ENCODE peak calls at places on chromosomes 16 and 17, in seven cellular contexts. I is naive thymus-derived CD8-positive, alpha-beta T cell; Q is prostate gland; F is activated T-cell treated with anti-CD3 and anti-CD28 coated beads for 48 hours; Z is activated CD8-positive, alpha-beta memory T cell treated with anti-CD3 and anti-CD28 coated beads for 24 hours; W is gastrocnemius medialis; M is left ventricle myocardium superior. D is an unnamed sample.

GRCh38 chr17:55144518-55144917 is 120.2 kb upstream of the HLF start:
- DNase-seq in I (no peak), Q (no peak), F (no peak), Z (no peak), W (no peak), M (no peak), D (no peak)

GRCh38 chr16:55842369-55843104 is 9.6 kb upstream of the CES1 start:
- DNase-seq in I (no peak), Q (peak), F (no peak), Z (no peak), W (no peak), M (no peak), D (peak)

GRCh38 chr17:58527306-58527705 is 12.9 kb upstream of the MTMR4 start:
- DNase-seq in I (no peak), Q (no peak), F (no peak), Z (no peak), W (no peak), M (no peak), D (no peak)

GRCh38 chr16:16029431-16030011 is 80.1 kb downstream of the ABCC1 start:
- DNase-seq in I (no peak), Q (no peak), F (no peak), Z (no peak), W (no peak), M (no peak), D (no peak)

GRCh38 chr16:56898847-56899246 is 33.1 kb upstream of the HERPUD1 start:
- DNase-seq in I (no peak), Q (no peak), F (no peak), Z (no peak), W (no peak), M (no peak), D (no peak)

GRCh38 chr16:82943371-82943770 is 316.6 kb downstream of the CDH13 start:
- DNase-seq in I (no peak), Q (no peak), F (no peak), Z (no peak), W (no peak), M (no peak), D (no peak)

GRCh38 chr16:80507538-80507937 is 33.3 kb upstream of the DYNLRB2 start:
- DNase-seq in I (no peak), Q (no peak), F (no peak), Z (no peak), W (peak), M (peak), D (no peak)

GRCh38 chr16:61814716-61815347 is 221.4 kb downstream of the CDH8 start:
- DNase-seq in I (no peak), Q (no peak), F (no peak), Z (no peak), W (no peak), M (no peak), D (no peak)

GRCh38 chr16:54873081-54873480 is 57.6 kb upstream of the IRX5 start:
- DNase-seq in I (no peak), Q (no peak), F (no peak), Z (no peak), W (no peak), M (no peak), D (no peak)

GRCh38 chr16:69796285-69797118 is 34.4 kb downstream of the WWP2 start:
- DNase-seq in I (peak), Q (peak), F (no peak), Z (no peak), W (peak), M (no peak), D (peak)

GRCh38 chr17:67554634-67555033 is 163.1 kb upstream of the NOL11 start:
- DNase-seq in I (no peak), Q (no peak), F (no peak), Z (peak), W (no peak), M (no peak), D (no peak)

GRCh38 chr16:50282010-50282538 is 15.7 kb downstream of the ADCY7 start:
- DNase-seq in I (peak), Q (peak), F (peak), Z (peak), W (peak), M (peak), D (no peak)

GRCh38 chr16:57268804-57269800 is 15.4 kb downstream of the PLLP start:
- DNase-seq in I (no peak), Q (no peak), F (no peak), Z (no peak), W (no peak), M (peak), D (no peak)

GRCh38 chr17:65783845-65784334 is 222.4 kb upstream of the AXIN2 start:
- DNase-seq in I (no peak), Q (peak), F (no peak), Z (no peak), W (no peak), M (no peak), D (no peak)

GRCh38 chr17:4777969-4778760 is 6.5 kb downstream of the TM4SF5 start:
- DNase-seq in I (no peak), Q (no peak), F (no peak), Z (no peak), W (no peak), M (no peak), D (no peak)

GRCh38 chr16:2465653-2466415 is 5.3 kb upstream of the NTN3 start:
- DNase-seq in I (no peak), Q (no peak), F (no peak), Z (no peak), W (no peak), M (no peak), D (no peak)

GRCh38 chr17:17841620-17842025 is 4.8 kb upstream of the SREBF1 start:
- DNase-seq in I (no peak), Q (peak), F (no peak), Z (no peak), W (peak), M (peak), D (no peak)

GRCh38 chr16:88058817-88059216 is 107.6 kb downstream of the BANP start:
- DNase-seq in I (no peak), Q (no peak), F (no peak), Z (no peak), W (no peak), M (peak), D (no peak)

GRCh38 chr16:14399397-14400284 is 230.4 kb downstream of the PARN start:
- DNase-seq in I (no peak), Q (no peak), F (no peak), Z (no peak), W (peak), M (peak), D (no peak)

GRCh38 chr17:72372185-72372584 is 251.4 kb downstream of the SOX9 start:
- DNase-seq in I (no peak), Q (no peak), F (no peak), Z (no peak), W (peak), M (no peak), D (no peak)